ENCODE peak calls at places on chromosomes 3 and 15, in eight cellular contexts. M, B, U, H, X, I, D and F are unnamed samples.
A peak's percentile ranks its signal among the peaks of the same experiment; 100 is the strongest.

GRCh38 chr15:41798607-41799487 is 24.6 kb downstream of the MAPKBP1 start:
- DNase-seq in M (no peak), B (no peak), U (peak; percentile 18), H (no peak), X (no peak), I (no peak), D (no peak), F (no peak)

GRCh38 chr3:52784021-52784621 is 6.7 kb downstream of the ITIH1 start:
- DNase-seq in M (peak; percentile 11), B (no peak), U (no peak), H (no peak), X (peak; percentile 62), I (no peak), D (no peak), F (peak; percentile 1)

GRCh38 chr3:146313411-146314111 is 62.7 kb upstream of the PLSCR4 start:
- DNase-seq in M (no peak), B (no peak), U (no peak), H (no peak), X (no peak), I (no peak), D (peak; percentile 57), F (no peak)

GRCh38 chr3:97872209-97873042 is 50.6 kb downstream of the CRYBG3 start:
- DNase-seq in M (no peak), B (no peak), U (peak; percentile 62), H (no peak), X (no peak), I (no peak), D (peak; percentile 87), F (no peak)

GRCh38 chr15:41231536-41231935 is 468 bp downstream of the CHP1 start:
- DNase-seq in M (no peak), B (no peak), U (no peak), H (no peak), X (no peak), I (no peak), D (no peak), F (no peak)

GRCh38 chr15:80712956-80713355 is 17.8 kb downstream of the ABHD17C start:
- DNase-seq in M (no peak), B (no peak), U (no peak), H (no peak), X (no peak), I (no peak), D (no peak), F (no peak)

GRCh38 chr3:183943739-183944138 is 59.1 kb upstream of the PARL start:
- DNase-seq in M (no peak), B (no peak), U (no peak), H (no peak), X (no peak), I (no peak), D (no peak), F (no peak)

GRCh38 chr3:161454615-161455014 is 42.0 kb upstream of the OTOL1 start:
- DNase-seq in M (no peak), B (no peak), U (no peak), H (no peak), X (no peak), I (no peak), D (no peak), F (no peak)

GRCh38 chr3:16254933-16255725 is 9.6 kb downstream of the DPH3 start:
- DNase-seq in M (no peak), B (no peak), U (peak; percentile 21), H (no peak), X (no peak), I (no peak), D (no peak), F (no peak)

GRCh38 chr3:187242435-187242834 is 45.1 kb downstream of the RTP1 start:
- DNase-seq in M (no peak), B (no peak), U (no peak), H (no peak), X (no peak), I (no peak), D (no peak), F (no peak)

GRCh38 chr3:171878441-171879225 is 35.5 kb downstream of the TMEM212 start:
- DNase-seq in M (no peak), B (no peak), U (no peak), H (no peak), X (no peak), I (no peak), D (no peak), F (no peak)

GRCh38 chr3:121918779-121919483 is 24.7 kb downstream of the SLC15A2 start:
- DNase-seq in M (no peak), B (no peak), U (no peak), H (no peak), X (no peak), I (no peak), D (no peak), F (no peak)

GRCh38 chr3:72657666-72658065 is 190.6 kb downstream of the SHQ1 start:
- DNase-seq in M (no peak), B (no peak), U (peak; percentile 74), H (no peak), X (no peak), I (no peak), D (no peak), F (no peak)

GRCh38 chr15:69725957-69726356 is 273.3 kb downstream of the RPLP1 start:
- DNase-seq in M (no peak), B (no peak), U (no peak), H (no peak), X (no peak), I (no peak), D (no peak), F (no peak)

GRCh38 chr15:59801649-59802048 is 112.5 kb upstream of the BNIP2 start:
- DNase-seq in M (no peak), B (no peak), U (no peak), H (no peak), X (no peak), I (no peak), D (no peak), F (no peak)

DNA sequence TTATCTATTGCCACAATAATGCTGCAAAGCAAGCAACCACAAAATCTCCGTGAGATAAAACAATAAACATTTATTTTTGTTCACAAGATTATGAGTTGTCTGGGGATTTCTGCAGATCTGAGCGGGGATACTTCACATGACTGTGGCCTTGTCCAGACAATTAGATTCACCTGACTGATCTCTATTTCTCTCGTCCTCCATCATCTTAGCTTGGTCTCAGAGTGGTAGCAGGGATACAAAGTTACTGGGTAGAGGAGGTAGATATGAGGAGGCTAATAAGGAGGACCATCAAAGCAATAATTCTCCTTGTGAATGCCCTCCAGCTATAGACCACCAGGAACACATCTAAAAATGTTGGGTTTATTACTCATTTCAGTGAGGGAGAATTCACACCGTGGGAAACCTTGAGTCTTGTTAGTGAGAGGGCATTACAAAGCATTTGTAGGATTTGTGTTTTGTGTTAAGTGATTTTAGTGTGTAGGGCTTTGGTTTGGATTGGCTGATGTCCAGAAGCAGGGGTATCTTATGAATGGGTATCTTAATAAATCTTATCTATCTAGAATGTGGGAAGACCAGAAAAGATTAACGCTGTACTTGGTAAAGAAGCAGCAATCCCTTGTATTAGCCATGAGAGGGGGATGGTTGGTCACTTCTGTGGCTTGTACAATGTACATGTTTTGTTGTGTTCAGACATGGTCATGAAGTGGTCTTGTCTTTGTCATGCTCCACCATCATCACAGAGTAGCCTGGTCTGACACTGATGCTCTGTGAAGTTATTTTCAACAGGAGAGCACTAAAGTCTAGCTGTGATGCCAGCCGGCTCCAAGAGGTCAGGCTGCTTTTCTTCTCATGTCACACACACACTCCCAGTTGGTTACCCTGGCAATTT is 287.6 kb upstream of the STT3B start:
- DNase-seq in M (no peak), B (no peak), U (no peak), H (no peak), X (no peak), I (no peak), D (no peak), F (no peak)
- TF ChIP-seq CTCF in M (no peak), B (no peak), U (no peak), H (no peak), X (no peak), I (no peak), D (no peak), F (no peak)

GRCh38 chr3:8987673-8988655 is 24.7 kb upstream of the RAD18 start:
- DNase-seq in M (peak; percentile 50), B (peak; percentile 60), U (peak; percentile 79), H (peak; percentile 61), X (peak; percentile 75), I (peak; percentile 77), D (no peak), F (peak; percentile 81)
- TF ChIP-seq CTCF in M (peak; percentile 79), B (peak; percentile 80), U (peak; percentile 86), H (peak; percentile 81), X (peak; percentile 73), I (peak; percentile 84), D (peak; percentile 87), F (peak; percentile 82)

DNA sequence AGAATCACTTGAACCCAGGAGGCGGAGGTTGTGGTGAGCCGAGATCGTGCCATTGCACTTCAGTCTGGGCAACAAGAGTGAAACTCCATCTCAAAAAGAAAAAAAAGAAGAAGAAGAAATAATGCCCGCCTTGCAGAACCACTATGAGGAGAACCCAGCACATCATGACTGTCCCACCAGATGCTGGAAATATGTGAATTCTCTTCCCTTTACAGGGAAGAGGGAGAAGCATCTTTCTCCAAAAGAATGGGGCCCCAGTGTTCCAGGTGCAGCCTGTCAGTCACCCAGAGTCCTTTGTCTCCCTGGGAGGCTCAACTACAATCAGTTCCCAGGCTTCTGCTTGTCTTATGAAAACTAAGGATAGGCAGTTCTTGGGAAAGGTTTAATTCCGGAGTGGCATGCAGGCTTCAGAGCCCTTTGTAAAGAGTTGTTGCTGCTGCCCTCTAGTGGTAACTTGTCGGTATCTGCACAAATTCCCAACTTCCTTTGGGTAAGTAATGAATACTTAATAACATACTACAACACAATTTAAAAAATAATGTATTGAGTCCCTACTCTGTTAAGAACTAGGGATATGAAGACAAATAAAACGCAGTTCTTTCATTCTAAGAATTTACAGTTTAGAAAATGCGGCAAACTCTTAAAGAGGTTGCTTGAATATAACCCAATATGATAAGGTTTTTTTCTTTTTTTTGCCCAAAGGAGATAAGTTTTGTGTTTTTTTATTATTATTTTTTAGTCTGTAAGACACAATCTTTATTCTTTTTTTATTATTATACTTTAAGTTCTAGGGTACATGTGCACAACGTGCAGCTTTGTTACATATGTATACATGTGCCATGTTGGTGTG is 18.6 kb upstream of the TICRR start:
- DNase-seq in M (no peak), B (no peak), U (peak; percentile 52), H (peak; percentile 44), X (no peak), I (peak; percentile 65), D (peak; percentile 24), F (peak; percentile 48)
- TF ChIP-seq CTCF in M (peak; percentile 92), B (peak; percentile 86), U (peak; percentile 82), H (peak; percentile 89), X (peak; percentile 52), I (peak; percentile 93), D (peak; percentile 74), F (peak; percentile 84)

GRCh38 chr3:32307591-32307990 is 69.1 kb downstream of the CMTM8 start:
- DNase-seq in M (no peak), B (no peak), U (no peak), H (no peak), X (no peak), I (no peak), D (no peak), F (no peak)

GRCh38 chr3:32310336-32310735 is 71.9 kb downstream of the CMTM8 start:
- DNase-seq in M (no peak), B (no peak), U (no peak), H (no peak), X (no peak), I (no peak), D (no peak), F (no peak)

GRCh38 chr3:32308378-32308777 is 69.9 kb downstream of the CMTM8 start:
- DNase-seq in M (no peak), B (no peak), U (no peak), H (no peak), X (no peak), I (no peak), D (no peak), F (no peak)

GRCh38 chr3:32310918-32311839 is 72.7 kb downstream of the CMTM8 start:
- DNase-seq in M (no peak), B (no peak), U (no peak), H (no peak), X (no peak), I (no peak), D (no peak), F (no peak)

GRCh38 chr3:32309653-32310242 is 71.3 kb downstream of the CMTM8 start:
- DNase-seq in M (no peak), B (no peak), U (no peak), H (no peak), X (no peak), I (no peak), D (no peak), F (no peak)
- TF ChIP-seq CTCF in M (no peak), B (no peak), U (no peak), H (no peak), X (no peak), I (no peak), D (no peak), F (no peak)